ENCODE peak calls at places on chromosomes 4 and X, in nine cellular contexts. L is stimulated activated CD8-positive, alpha-beta memory T cell treated with anti-CD3 and anti-CD28 coated beads, Interleukin-12 subunit alpha, Interleukin-12 subunit beta, amount 100 ng/mL, for 4 hours; P is stimulated activated CD4-positive, alpha-beta T cell treated with anti-CD3 and anti-CD28 coated beads, Interleukin-12 subunit alpha, Interleukin-12 subunit beta, amount 100 ng/mL, for 24 hours; Z is LoVo; E is NCI-H1105 treated with DMSO at 0.1 percent for 48 hours; R is CD4-positive, alpha-beta memory T cell; V is Calu3; I is esophagus muscularis mucosa; M is keratinocyte. C is an unnamed sample.

GRCh38 chr4:24515698-24516097 is 68.7 kb downstream of the DHX15 start:
- DNase-seq in R (no peak), Z (no peak), I (no peak), L (no peak), M (no peak), P (no peak), E (no peak), V (no peak), C (no peak)

GRCh38 chrX:109472939-109473713 is 8.8 kb downstream of the GUCY2F start:
- DNase-seq in P (peak), I (no peak), Z (no peak), M (no peak), R (no peak), L (no peak), V (no peak), E (no peak), C (peak)

GRCh38 chrX:102976793-102977495 is 39.9 kb downstream of the RAB40AL start:
- DNase-seq in P (no peak), Z (peak), E (no peak), L (no peak), I (no peak), V (no peak), M (no peak), R (no peak), C (no peak)

GRCh38 chrX:13015536-13016236 is 28.7 kb downstream of the FAM9C start:
- DNase-seq in I (no peak), M (no peak), P (no peak), V (no peak), L (no peak), Z (no peak), E (no peak), R (no peak), C (peak)

GRCh38 chr4:139593091-139593564 is 37.1 kb upstream of the SETD7 start:
- DNase-seq in V (no peak), M (no peak), P (no peak), Z (no peak), L (no peak), E (no peak), R (no peak), I (no peak), C (peak)

GRCh38 chrX:13651150-13651549 is 1.8 kb upstream of the TCEANC start:
- DNase-seq in V (no peak), P (no peak), I (no peak), M (no peak), Z (no peak), E (no peak), L (no peak), R (no peak), C (no peak)

GRCh38 chrX:102976290-102976689 is 39.2 kb downstream of the RAB40AL start:
- DNase-seq in E (no peak), M (no peak), I (no peak), R (no peak), L (no peak), P (no peak), V (no peak), Z (no peak), C (no peak)

GRCh38 chr4:153153339-153153851 is 50.8 kb upstream of the TRIM2 start:
- DNase-seq in V (peak), R (peak), P (peak), M (no peak), I (no peak), Z (peak), L (peak), E (peak), C (peak)

GRCh38 chr4:16032871-16033505 is 50.8 kb downstream of the PROM1 start:
- DNase-seq in R (no peak), E (no peak), L (no peak), I (no peak), M (no peak), Z (no peak), V (no peak), P (no peak), C (no peak)

GRCh38 chrX:45592067-45592466 is 391.4 kb upstream of the DIPK2B start:
- DNase-seq in V (no peak), E (no peak), L (no peak), M (no peak), P (no peak), Z (no peak), I (no peak), R (no peak), C (no peak)

C was measured in NCI-H69.